ENCODE peak calls at places on chromosomes 4 and X, in seven cellular contexts. M is GM13977, W is activated T-cell treated with anti-CD3 and anti-CD28 coated beads for 24 hours, N is posterior vena cava, D is mesothelial cell of epicardium, A is NCI-H1930, C is left ventricle myocardium superior. G is an unnamed sample.

GRCh38 chr4:120709986-120710385 is 212.5 kb downstream of the PRDM5 start:
- DNase-seq in C (no peak), M (no peak), D (no peak), N (no peak), A (no peak), W (no peak), G (no peak)

GRCh38 chr4:185709802-185710486 is 102.0 kb downstream of the SORBS2 start:
- DNase-seq in D (no peak), M (no peak), C (no peak), N (no peak), A (no peak), W (no peak), G (no peak)

GRCh38 chrX:10611441-10612090 is 8.8 kb downstream of the MID1 start:
- DNase-seq in M (no peak), D (no peak), C (no peak), N (no peak), A (no peak), W (no peak), G (no peak)

GRCh38 chrX:135304741-135305140 is 4.5 kb upstream of the ETDC start:
- DNase-seq in A (no peak), W (no peak), C (no peak), N (no peak), D (no peak), M (no peak), G (no peak)

GRCh38 chrX:980572-981235 is 231.7 kb downstream of the CRLF2 start:
- DNase-seq in C (no peak), W (no peak), N (no peak), A (no peak), D (no peak), M (no peak), G (no peak)

GRCh38 chr4:88357262-88357661 is 21.4 kb upstream of the HERC6 start:
- DNase-seq in N (no peak), C (no peak), D (no peak), A (no peak), W (no peak), M (no peak), G (no peak)

GRCh38 chr4:8544741-8545438 is 35.3 kb upstream of the GPR78 start:
- DNase-seq in M (no peak), C (peak), A (no peak), W (no peak), D (no peak), N (peak), G (no peak)

GRCh38 chr4:123545569-123546122 is 149.1 kb downstream of the SPRY1 start:
- DNase-seq in C (no peak), M (no peak), A (no peak), W (no peak), D (no peak), N (no peak), G (no peak)

GRCh38 chr4:39621582-39621981 is 17.1 kb downstream of the SMIM14 start:
- DNase-seq in W (no peak), M (no peak), N (no peak), D (no peak), A (no peak), C (peak), G (peak)

GRCh38 chr4:100635899-100636298 is 118.1 kb upstream of the EMCN start:
- DNase-seq in D (no peak), N (no peak), W (no peak), C (no peak), A (no peak), M (no peak), G (no peak)

GRCh38 chrX:69603566-69604194 is 12.2 kb upstream of the EDA start:
- DNase-seq in N (no peak), W (no peak), C (no peak), M (no peak), D (no peak), A (no peak), G (no peak)

GRCh38 chr4:186260504-186261448 is 5.2 kb upstream of the F11 start:
- DNase-seq in C (peak), A (no peak), N (no peak), D (no peak), W (no peak), M (no peak), G (no peak)

GRCh38 chrX:10761447-10761846 is 141.1 kb upstream of the MID1 start:
- DNase-seq in A (no peak), M (no peak), D (no peak), W (no peak), N (no peak), C (no peak), G (no peak)

GRCh38 chrX:133670394-133670793 is 255.1 kb upstream of the GPC4 start:
- DNase-seq in C (no peak), M (peak), D (no peak), A (no peak), N (no peak), W (no peak), G (no peak)

GRCh38 chr4:15805583-15806517 is 27.7 kb downstream of the CD38 start:
- DNase-seq in D (no peak), W (peak), M (peak), C (no peak), N (no peak), A (peak), G (peak)

GRCh38 chrX:115616943-115617563 is 56.1 kb downstream of the PLS3 start:
- DNase-seq in N (no peak), C (no peak), W (no peak), D (no peak), A (no peak), M (peak), G (no peak)

G was measured in HS-27A.